ENCODE peak calls at places on chromosomes 2 and 18, in eight cellular contexts. A is fibroblast of lung; P is HepG2; M is H7; W is CD8-positive, alpha-beta T cell; H is hepatocyte; B is NT2/D1; G is psoas muscle. Z is an unnamed sample.
A peak's percentile ranks its signal among the peaks of the same experiment; 100 is the strongest.

GRCh38 chr18:22913861-22914260 is 19.3 kb upstream of the RBBP8 start:
- DNase-seq in A (no peak), P (no peak), M (peak; percentile 7), W (no peak), H (peak; percentile 82), B (no peak), G (no peak), Z (no peak)

GRCh38 chr2:68225119-68225632 is 27.2 kb downstream of the PPP3R1 start:
- DNase-seq in A (no peak), P (peak; percentile 68), M (no peak), W (no peak), H (peak; percentile 48), B (peak; percentile 15), G (no peak), Z (no peak)

GRCh38 chr2:194842871-194843270 is 814.2 kb upstream of the SLC39A10 start:
- DNase-seq in A (no peak), P (no peak), M (no peak), W (no peak), H (no peak), B (no peak), G (no peak), Z (no peak)

GRCh38 chr18:45896991-45897390 is 70.1 kb downstream of the EPG5 start:
- DNase-seq in A (no peak), P (peak; percentile 13), M (no peak), W (no peak), H (peak; percentile 15), B (no peak), G (no peak), Z (no peak)

GRCh38 chr18:369224-370010 is 101.6 kb upstream of the THOC1 start:
- DNase-seq in A (no peak), P (no peak), M (no peak), W (no peak), H (no peak), B (no peak), G (no peak), Z (no peak)

GRCh38 chr18:44856157-44856556 is 175.5 kb downstream of the SETBP1 start:
- DNase-seq in A (no peak), P (no peak), M (no peak), W (no peak), H (no peak), B (no peak), G (no peak), Z (no peak)

GRCh38 chr2:123080331-123080730 is 944.8 kb upstream of the CNTNAP5 start:
- DNase-seq in A (peak; percentile 12), P (no peak), M (no peak), W (no peak), H (no peak), B (no peak), G (no peak), Z (no peak)

GRCh38 chr2:31204761-31205160 is 12.6 kb downstream of the CAPN14 start:
- DNase-seq in A (no peak), P (no peak), M (no peak), W (no peak), H (no peak), B (no peak), G (no peak), Z (no peak)

GRCh38 chr2:85538507-85539360 is at the start of gene MAT2A:
- DNase-seq in A (peak; percentile 90), P (peak; percentile 91), M (peak; percentile 97), W (peak; percentile 87), H (peak; percentile 95), B (peak; percentile 94), G (peak; percentile 98), Z (no peak)

GRCh38 chr18:6885992-6886823 is 156.7 kb downstream of the ARHGAP28 start:
- DNase-seq in A (peak; percentile 29), P (peak; percentile 35), M (peak; percentile 47), W (no peak), H (peak; percentile 86), B (peak; percentile 18), G (no peak), Z (no peak)

GRCh38 chr2:128379021-128380005 is 60.6 kb upstream of the HS6ST1 start:
- DNase-seq in A (peak; percentile 61), P (peak; percentile 90), M (peak; percentile 76), W (no peak), H (peak; percentile 84), B (peak; percentile 71), G (no peak), Z (peak; percentile 32)

GRCh38 chr2:225100856-225101294 is 58.6 kb upstream of the DOCK10 start:
- DNase-seq in A (peak; percentile 98), P (no peak), M (no peak), W (no peak), H (peak; percentile 5), B (no peak), G (no peak), Z (peak; percentile 89)

GRCh38 chr18:21179590-21180220 is 62.3 kb upstream of the GREB1L start:
- DNase-seq in A (peak; percentile 51), P (peak; percentile 52), M (peak; percentile 62), W (peak; percentile 24), H (peak; percentile 84), B (peak; percentile 44), G (no peak), Z (no peak)

GRCh38 chr18:67218556-67218955 is 298.0 kb downstream of the DSEL start:
- DNase-seq in A (no peak), P (no peak), M (no peak), W (no peak), H (no peak), B (no peak), G (no peak), Z (no peak)

GRCh38 chr2:129733041-129733440 is 246.4 kb upstream of the RAB6C start:
- DNase-seq in A (no peak), P (no peak), M (no peak), W (no peak), H (no peak), B (no peak), G (no peak), Z (no peak)

GRCh38 chr2:60212174-60212945 is 341.1 kb downstream of the BCL11A start:
- DNase-seq in A (no peak), P (no peak), M (no peak), W (no peak), H (no peak), B (no peak), G (no peak), Z (no peak)

GRCh38 chr2:119234021-119235019 is 10.7 kb downstream of the STEAP3 start:
- DNase-seq in A (no peak), P (peak; percentile 50), M (peak; percentile 91), W (no peak), H (peak; percentile 45), B (peak; percentile 61), G (no peak), Z (no peak)

GRCh38 chr2:168758970-168759820 is 43.2 kb upstream of the NOSTRIN start:
- DNase-seq in A (peak; percentile 53), P (peak; percentile 64), M (peak; percentile 48), W (no peak), H (peak; percentile 62), B (no peak), G (no peak), Z (no peak)

GRCh38 chr18:76488190-76488589 is 6.9 kb downstream of the ZNF516 start:
- DNase-seq in A (peak; percentile 79), P (no peak), M (no peak), W (no peak), H (no peak), B (no peak), G (peak; percentile 53), Z (no peak)

GRCh38 chr2:146873646-146874259 is 971.1 kb upstream of the ACVR2A start:
- DNase-seq in A (no peak), P (no peak), M (no peak), W (no peak), H (no peak), B (no peak), G (no peak), Z (no peak)

GRCh38 chr2:232578662-232579061 is 28.2 kb downstream of the EIF4E2 start:
- DNase-seq in A (no peak), P (no peak), M (no peak), W (no peak), H (no peak), B (no peak), G (no peak), Z (no peak)

GRCh38 chr2:240375024-240375645 is 60.3 kb upstream of the GPC1 start:
- DNase-seq in A (no peak), P (no peak), M (no peak), W (no peak), H (no peak), B (no peak), G (no peak), Z (no peak)

GRCh38 chr2:3558205-3559014 is at the start of gene RNASEH1:
- DNase-seq in A (peak; percentile 99), P (peak; percentile 99), M (peak; percentile 100), W (peak; percentile 97), H (peak; percentile 99), B (peak; percentile 99), G (peak; percentile 99), Z (peak; percentile 90)
- H3K36me3 ChIP-seq in A (peaks cover 6% of the 10 kb centered on the region), P (peaks cover 33% of the 10 kb centered on the region), M (peaks cover 17% of the 10 kb centered on the region), W (peaks cover 23% of the 10 kb centered on the region), H (no peaks in the 10 kb centered on the region), B (peaks cover 54% of the 10 kb centered on the region), G (peaks cover 4% of the 10 kb centered on the region), Z (peaks cover 7% of the 10 kb centered on the region)

GRCh38 chr2:101843048-101843447 is 145.5 kb downstream of the MAP4K4 start:
- DNase-seq in A (peak; percentile 61), P (no peak), M (no peak), W (no peak), H (no peak), B (no peak), G (peak; percentile 57), Z (no peak)

GRCh38 chr2:101844055-101844635 is 146.6 kb downstream of the MAP4K4 start:
- DNase-seq in A (peak; percentile 89), P (no peak), M (no peak), W (no peak), H (no peak), B (no peak), G (no peak), Z (no peak)

GRCh38 chr2:101843471-101843870 is 146.0 kb downstream of the MAP4K4 start:
- DNase-seq in A (peak; percentile 37), P (no peak), M (no peak), W (no peak), H (no peak), B (no peak), G (no peak), Z (no peak)

GRCh38 chr2:101842471-101842870 is 145.0 kb downstream of the MAP4K4 start:
- DNase-seq in A (no peak), P (no peak), M (no peak), W (no peak), H (no peak), B (no peak), G (no peak), Z (no peak)

GRCh38 chr2:101841679-101842327 is 144.3 kb downstream of the MAP4K4 start:
- DNase-seq in A (no peak), P (no peak), M (no peak), W (no peak), H (no peak), B (no peak), G (no peak), Z (no peak)
- H3K36me3 ChIP-seq in A (peaks cover 9% of the 10 kb centered on the region), P (peaks cover 99% of the 10 kb centered on the region), M (peaks cover 17% of the 10 kb centered on the region), W (peaks cover 50% of the 10 kb centered on the region), H (no peaks in the 10 kb centered on the region), B (peaks cover 83% of the 10 kb centered on the region), G (peaks cover 15% of the 10 kb centered on the region), Z (peaks cover 12% of the 10 kb centered on the region)

GRCh38 chr2:151830966-151831365 is 2.7 kb upstream of the ARL5A start:
- DNase-seq in A (no peak), P (peak; percentile 33), M (no peak), W (no peak), H (no peak), B (no peak), G (no peak), Z (no peak)
- H3K36me3 ChIP-seq in A (no peaks in the 10 kb centered on the region), P (no peaks in the 10 kb centered on the region), M (no peaks in the 10 kb centered on the region), W (no peaks in the 10 kb centered on the region), H (no peaks in the 10 kb centered on the region), B (no peaks in the 10 kb centered on the region), G (no peaks in the 10 kb centered on the region), Z (no peaks in the 10 kb centered on the region)

GRCh38 chr2:120704696-120705095 is 31.0 kb upstream of the GLI2 start:
- DNase-seq in A (no peak), P (no peak), M (peak; percentile 43), W (no peak), H (no peak), B (no peak), G (no peak), Z (no peak)
- H3K36me3 ChIP-seq in A (no peaks in the 10 kb centered on the region), P (no peaks in the 10 kb centered on the region), M (no peaks in the 10 kb centered on the region), W (no peaks in the 10 kb centered on the region), H (no peaks in the 10 kb centered on the region), B (no peaks in the 10 kb centered on the region), G (no peaks in the 10 kb centered on the region), Z (no peaks in the 10 kb centered on the region)

Z was measured in BJ.